ENCODE peak calls at places on chromosomes 6 and 20, in ten cellular contexts. V, Y, S, Z, T, G, L, X, U and P are unnamed samples.

GRCh38 chr6:53579338-53579737 is 34.4 kb upstream of the GCLC start:
- DNase-seq in V (peak), T (peak), G (no peak), X (no peak), L (no peak), Y (no peak), U (no peak), Z (no peak), S (no peak), P (no peak)

GRCh38 chr20:24382775-24383174 is 86.7 kb upstream of the SYNDIG1 start:
- DNase-seq in Z (no peak), Y (no peak), L (no peak), G (peak), U (no peak), X (no peak), T (no peak), V (no peak), S (peak), P (no peak)

GRCh38 chr6:76682842-76683241 is 610.4 kb upstream of the IMPG1 start:
- DNase-seq in X (no peak), G (no peak), T (peak), Z (no peak), V (no peak), Y (no peak), U (peak), S (no peak), L (no peak), P (no peak)

GRCh38 chr20:51067792-51068191 is 44.9 kb upstream of the KCNG1 start:
- DNase-seq in S (no peak), U (no peak), Y (no peak), G (no peak), Z (no peak), V (no peak), T (no peak), L (no peak), X (no peak), P (no peak)

GRCh38 chr6:75422024-75422639 is 71.5 kb downstream of the FILIP1 start:
- DNase-seq in G (no peak), Y (no peak), U (no peak), L (no peak), T (peak), V (no peak), X (no peak), S (no peak), Z (no peak), P (no peak)

GRCh38 chr20:11754451-11754850 is 163.2 kb upstream of the BTBD3 start:
- DNase-seq in Y (no peak), X (no peak), S (no peak), U (no peak), V (no peak), Z (no peak), L (no peak), T (no peak), G (no peak), P (no peak)

GRCh38 chr6:90049295-90049694 is 155.0 kb downstream of the GJA10 start:
- DNase-seq in V (no peak), T (no peak), Z (no peak), L (no peak), Y (no peak), G (no peak), X (no peak), S (no peak), U (no peak), P (no peak)

GRCh38 chr20:51158226-51158625 is 135.3 kb upstream of the KCNG1 start:
- DNase-seq in L (no peak), U (no peak), S (no peak), Y (no peak), Z (no peak), X (no peak), V (no peak), G (no peak), T (no peak), P (no peak)

GRCh38 chr20:37651932-37652331 is 41.9 kb upstream of the CTNNBL1 start:
- DNase-seq in Z (no peak), U (peak), L (peak), T (peak), S (peak), V (peak), X (peak), Y (peak), G (peak), P (peak)

GRCh38 chr20:58514321-58515239 is 619 bp downstream of the APCDD1L start:
- DNase-seq in L (no peak), U (no peak), V (no peak), Z (no peak), Y (peak), X (no peak), S (no peak), T (peak), G (no peak), P (no peak)